ENCODE peak calls at places on chromosomes 1 and 21, in seven cellular contexts. R is H9, S is neuronal stem cell, N is mesendoderm, M is H1, J is mesenchymal stem cell, A is trophoblast cell. E is an unnamed sample.

GRCh38 chr1:243217401-243217800 is 37.7 kb downstream of the CEP170 start:
- DNase-seq in R (no peak), S (no peak), N (no peak), M (no peak), J (no peak), A (no peak), E (no peak)

GRCh38 chr1:226176870-226177269 is 9.7 kb downstream of the ACBD3 start:
- DNase-seq in R (no peak), S (no peak), N (no peak), M (no peak), J (no peak), A (no peak), E (no peak)

GRCh38 chr1:2235300-2235998 is 7.3 kb downstream of the SKI start:
- DNase-seq in R (peak; percentile 20), S (no peak), N (no peak), M (no peak), J (no peak), A (no peak), E (no peak)

GRCh38 chr1:10338047-10338446 is 60.8 kb upstream of the PGD start:
- DNase-seq in R (peak; percentile 61), S (peak; percentile 21), N (peak; percentile 61), M (peak; percentile 62), J (peak; percentile 36), A (peak; percentile 26), E (peak; percentile 34)

GRCh38 chr1:9538669-9539164 is 548 bp upstream of the SLC25A33 start:
- DNase-seq in R (no peak), S (no peak), N (no peak), M (no peak), J (no peak), A (no peak), E (no peak)

GRCh38 chr21:45072166-45072962 is 2.0 kb upstream of the ADARB1 start:
- DNase-seq in R (no peak), S (no peak), N (no peak), M (no peak), J (no peak), A (no peak), E (no peak)

GRCh38 chr1:170804879-170805278 is 130.5 kb upstream of the MROH9 start:
- DNase-seq in R (no peak), S (no peak), N (no peak), M (no peak), J (no peak), A (no peak), E (no peak)

GRCh38 chr21:29164330-29164942 is 34.0 kb downstream of the MAP3K7CL start:
- DNase-seq in R (no peak), S (no peak), N (peak; percentile 74), M (no peak), J (peak; percentile 86), A (peak; percentile 82), E (peak; percentile 91)

GRCh38 chr1:94772230-94772641 is 47.9 kb upstream of the SLC44A3 start:
- DNase-seq in R (no peak), S (no peak), N (peak; percentile 35), M (no peak), J (peak; percentile 95), A (peak; percentile 92), E (peak; percentile 52)

GRCh38 chr1:198901280-198901679 is 262.4 kb downstream of the PTPRC start:
- DNase-seq in R (no peak), S (no peak), N (no peak), M (no peak), J (no peak), A (no peak), E (no peak)

GRCh38 chr1:230073371-230074035 is 6.5 kb downstream of the GALNT2 start:
- DNase-seq in R (no peak), S (no peak), N (no peak), M (no peak), J (peak; percentile 89), A (no peak), E (peak; percentile 91)

GRCh38 chr1:103561612-103562395 is 9.6 kb upstream of the AMY2B start:
- DNase-seq in R (no peak), S (no peak), N (no peak), M (no peak), J (peak; percentile 22), A (peak; percentile 25), E (no peak)

GRCh38 chr1:213914351-213914750 is 73.4 kb upstream of the PROX1 start:
- DNase-seq in R (no peak), S (no peak), N (peak; percentile 44), M (no peak), J (no peak), A (no peak), E (no peak)

GRCh38 chr1:221284028-221284427 is 404.8 kb downstream of the HLX start:
- DNase-seq in R (no peak), S (no peak), N (no peak), M (no peak), J (peak; percentile 60), A (no peak), E (peak; percentile 85)

GRCh38 chr21:42525228-42525604 is 11.6 kb downstream of the SLC37A1 start:
- DNase-seq in R (no peak), S (no peak), N (peak; percentile 49), M (peak; percentile 58), J (peak; percentile 74), A (peak; percentile 95), E (peak; percentile 15)

GRCh38 chr21:42526379-42526727 is 12.7 kb downstream of the SLC37A1 start:
- DNase-seq in R (no peak), S (no peak), N (no peak), M (no peak), J (no peak), A (peak; percentile 55), E (no peak)

GRCh38 chr21:42525676-42526378 is 12.2 kb downstream of the SLC37A1 start:
- DNase-seq in R (no peak), S (no peak), N (no peak), M (no peak), J (no peak), A (peak; percentile 94), E (no peak)

GRCh38 chr21:42527127-42527488 is 13.5 kb downstream of the SLC37A1 start:
- DNase-seq in R (no peak), S (no peak), N (no peak), M (no peak), J (no peak), A (no peak), E (no peak)

DNA sequence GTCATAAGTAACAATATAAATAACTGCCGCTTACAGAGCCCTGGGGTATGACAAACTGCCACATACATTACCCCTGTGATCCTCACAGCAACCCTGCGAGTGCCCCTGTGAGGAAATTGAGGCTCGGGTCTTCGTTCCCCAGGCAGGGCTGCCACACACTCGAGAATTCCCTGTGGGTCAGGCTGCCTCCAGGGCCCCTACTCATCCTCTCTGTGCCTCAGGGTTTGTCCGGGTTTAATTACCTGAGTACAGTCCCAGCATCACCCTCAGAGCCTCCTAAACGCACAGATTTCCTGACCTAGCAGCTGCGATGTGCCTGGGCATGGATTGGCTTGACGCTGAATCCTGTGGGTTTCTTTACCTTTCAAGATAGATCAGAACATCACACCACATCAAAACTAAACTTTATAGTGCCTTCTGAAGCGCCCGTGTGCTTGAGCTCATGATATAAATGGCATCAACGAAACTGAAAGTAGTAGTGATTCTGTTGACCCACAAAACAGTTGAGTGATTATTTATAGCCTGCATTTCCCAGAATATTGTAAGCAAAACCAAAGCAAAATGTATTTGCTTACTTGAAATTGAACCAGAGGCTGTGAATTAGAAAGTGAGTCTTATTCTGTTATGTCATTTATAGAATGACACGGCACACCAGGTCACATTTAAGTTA is 14.0 kb downstream of the SLC37A1 start:
- DNase-seq in R (no peak), S (no peak), N (no peak), M (no peak), J (peak; percentile 12), A (peak; percentile 33), E (no peak)
- H3K27ac ChIP-seq in R (no peak overlapping the region), S (no peak overlapping the region), N (no peak overlapping the region), M (no peak overlapping the region), J (no peak overlapping the region), A (no peak overlapping the region), E (no peak overlapping the region)

GRCh38 chr1:63277195-63278192 is 44.9 kb upstream of the FOXD3 start:
- DNase-seq in R (no peak), S (peak; percentile 40), N (no peak), M (no peak), J (no peak), A (no peak), E (no peak)
- H3K4ac ChIP-seq in R (no peak overlapping the region), S (no peak overlapping the region), N (no peak overlapping the region), M (no peak overlapping the region), J (no peak overlapping the region), A (no peak overlapping the region), E (no peak overlapping the region)

GRCh38 chr1:15153842-15154479 is 414 bp downstream of the TMEM51 start:
- DNase-seq in R (peak; percentile 78), S (peak; percentile 67), N (peak; percentile 76), M (peak; percentile 94), J (peak; percentile 76), A (peak; percentile 74), E (peak; percentile 66)

GRCh38 chr1:15154480-15155036 is 1.0 kb downstream of the TMEM51 start:
- DNase-seq in R (peak; percentile 63), S (no peak), N (no peak), M (peak; percentile 68), J (peak; percentile 74), A (peak; percentile 34), E (no peak)

GRCh38 chr1:15156807-15157380 is 3.3 kb downstream of the TMEM51 start:
- DNase-seq in R (peak; percentile 63), S (no peak), N (no peak), M (no peak), J (no peak), A (no peak), E (no peak)

GRCh38 chr1:15155760-15156743 is 2.5 kb downstream of the TMEM51 start:
- DNase-seq in R (no peak), S (no peak), N (no peak), M (no peak), J (peak; percentile 77), A (no peak), E (no peak)

DNA sequence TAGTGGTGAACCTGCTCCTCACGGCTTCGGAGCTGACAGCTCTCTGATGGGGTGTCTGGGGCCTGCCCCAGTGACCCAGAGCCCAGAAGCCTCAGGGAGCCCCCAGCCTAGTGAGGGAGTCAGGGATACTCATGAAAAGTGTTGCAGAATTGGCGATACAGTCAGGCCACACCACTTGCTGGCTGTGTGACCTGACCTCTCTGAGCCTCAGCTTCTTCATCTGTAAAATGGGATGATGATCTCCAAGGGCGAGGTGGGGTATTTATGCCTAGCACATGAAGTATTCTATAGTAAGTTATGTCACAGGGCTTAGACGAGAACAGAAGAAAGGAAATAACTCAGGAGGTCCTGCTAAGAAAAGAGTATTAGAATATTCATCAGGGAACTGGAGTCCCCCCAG is 1.6 kb downstream of the TMEM51 start:
- DNase-seq in R (no peak), S (no peak), N (no peak), M (no peak), J (no peak), A (no peak), E (no peak)
- H3K4me2 ChIP-seq in R (peak overlapping the region; percentile 76), S (no peak overlapping the region), N (no peak overlapping the region), M (peak overlapping the region; percentile 87), J (no peak overlapping the region), A (peak overlapping the region; percentile 90), E (peak overlapping the region; percentile 65)

DNA sequence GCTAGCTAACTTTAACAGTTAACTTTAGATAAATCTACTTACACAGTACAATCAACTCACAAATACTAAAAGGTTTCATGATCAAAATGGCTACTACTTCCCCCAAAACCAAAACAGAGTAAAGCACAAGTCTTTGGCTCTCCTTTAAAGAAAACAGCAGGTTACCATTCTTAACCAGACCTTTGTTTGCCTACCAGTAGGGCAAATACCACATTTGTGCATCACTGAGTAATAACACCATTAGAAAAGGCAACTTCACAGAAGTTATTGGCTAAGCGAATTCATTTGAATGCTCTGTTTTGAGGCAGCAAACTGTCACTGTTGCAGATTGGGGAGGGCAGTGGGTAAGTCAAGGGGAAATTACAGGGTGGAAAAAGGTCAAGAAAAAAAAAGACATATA is 17.3 kb upstream of the SERPINC1 start:
- DNase-seq in R (no peak), S (no peak), N (peak; percentile 7), M (no peak), J (no peak), A (no peak), E (no peak)
- H3K27ac ChIP-seq in R (no peak overlapping the region), S (no peak overlapping the region), N (no peak overlapping the region), M (no peak overlapping the region), J (no peak overlapping the region), A (no peak overlapping the region), E (no peak overlapping the region)